ENCODE peak calls at places on chromosomes 4 and X, in ten cellular contexts. M is cardiac muscle cell; B is CD4-positive, CD25-positive, alpha-beta regulatory T cell; F is lung; L is neural progenitor cell; P is thoracic aorta; O is effector memory CD4-positive, alpha-beta T cell; J is OCI-LY7; E is Panc1; Y is CD8-positive, alpha-beta T cell. G is an unnamed sample. For H3K4me1, the result is how much of the 10 kb centered on the place peaks cover.

GRCh38 chrX:39205467-39205866 is 404.2 kb downstream of the MID1IP1 start:
- DNase-seq in M (no peak), B (no peak), F (no peak), L (no peak), P (no peak), O (no peak), J (no peak), E (no peak), Y (no peak), G (no peak)

GRCh38 chr4:169160825-169161224 is 109.9 kb downstream of the SH3RF1 start:
- DNase-seq in M (peak), B (no peak), F (no peak), L (peak), P (no peak), O (no peak), J (no peak), E (no peak), Y (no peak), G (peak)

GRCh38 chrX:12702509-12703091 is 88.6 kb upstream of the PRPS2 start:
- DNase-seq in M (peak), B (no peak), F (no peak), L (peak), P (no peak), O (no peak), J (peak), E (no peak), Y (no peak), G (no peak)

GRCh38 chr4:25233194-25233593 is 639 bp upstream of the PI4K2B start:
- DNase-seq in M (no peak), B (no peak), F (no peak), L (no peak), P (no peak), O (no peak), J (peak), E (no peak), Y (no peak), G (no peak)

GRCh38 chr4:188822698-188823097 is 683.5 kb downstream of the TRIML1 start:
- DNase-seq in M (no peak), B (no peak), F (no peak), L (peak), P (no peak), O (no peak), J (no peak), E (no peak), Y (no peak), G (peak)

GRCh38 chr4:6410078-6410477 is 62.3 kb downstream of the PPP2R2C start:
- DNase-seq in M (no peak), B (no peak), F (no peak), L (no peak), P (no peak), O (no peak), J (no peak), E (no peak), Y (no peak), G (no peak)

GRCh38 chr4:183987529-183987946 is 82.4 kb downstream of the STOX2 start:
- DNase-seq in M (peak), B (no peak), F (peak), L (peak), P (peak), O (no peak), J (no peak), E (no peak), Y (no peak), G (peak)

GRCh38 chr4:124530464-124531077 is 182.0 kb downstream of the ANKRD50 start:
- DNase-seq in M (no peak), B (no peak), F (no peak), L (no peak), P (no peak), O (no peak), J (no peak), E (no peak), Y (no peak), G (peak)

GRCh38 chrX:50609796-50610195 is 139.2 kb upstream of the DGKK start:
- DNase-seq in M (no peak), B (no peak), F (no peak), L (no peak), P (no peak), O (no peak), J (no peak), E (no peak), Y (no peak), G (no peak)

GRCh38 chr4:54879576-54879975 is 221.8 kb downstream of the KIT start:
- DNase-seq in M (no peak), B (no peak), F (no peak), L (no peak), P (no peak), O (no peak), J (no peak), E (no peak), Y (no peak), G (no peak)

GRCh38 chrX:41014776-41015175 is 70.5 kb upstream of the USP9X start:
- DNase-seq in M (no peak), B (no peak), F (no peak), L (no peak), P (no peak), O (no peak), J (no peak), E (no peak), Y (no peak), G (no peak)

GRCh38 chr4:20062054-20062453 is 189.7 kb upstream of the SLIT2 start:
- DNase-seq in M (peak), B (no peak), F (no peak), L (no peak), P (no peak), O (no peak), J (no peak), E (no peak), Y (no peak), G (no peak)

GRCh38 chrX:136768469-136769084 is 12.2 kb downstream of the ARHGEF6 start:
- DNase-seq in M (no peak), B (no peak), F (peak), L (no peak), P (no peak), O (peak), J (peak), E (no peak), Y (peak), G (no peak)

GRCh38 chrX:70452143-70452733 is 7.6 kb downstream of the DLG3 start:
- DNase-seq in M (peak), B (peak), F (peak), L (peak), P (no peak), O (peak), J (peak), E (no peak), Y (peak), G (peak)

GRCh38 chr4:139800082-139800481 is 134.5 kb downstream of the MGST2 start:
- DNase-seq in M (no peak), B (no peak), F (no peak), L (no peak), P (no peak), O (no peak), J (no peak), E (no peak), Y (no peak), G (no peak)

GRCh38 chrX:111641969-111642368 is 39.0 kb upstream of the ALG13 start:
- DNase-seq in M (no peak), B (no peak), F (no peak), L (no peak), P (no peak), O (no peak), J (no peak), E (no peak), Y (no peak), G (no peak)
- H3K4me1 ChIP-seq in M (under half), B (under half), F (under half), L (under half), P (under half), O (under half), J (under half), E (under half), Y (under half), G (under half)

GRCh38 chr4:104489731-104490095 is 5.0 kb downstream of the CXXC4 start:
- DNase-seq in M (no peak), B (no peak), F (no peak), L (no peak), P (no peak), O (no peak), J (no peak), E (no peak), Y (no peak), G (no peak)

GRCh38 chr4:104491396-104491821 is 3.3 kb downstream of the CXXC4 start:
- DNase-seq in M (peak), B (no peak), F (no peak), L (peak), P (no peak), O (peak), J (no peak), E (no peak), Y (peak), G (peak)

GRCh38 chr4:104490096-104490769 is 4.5 kb downstream of the CXXC4 start:
- DNase-seq in M (peak), B (no peak), F (no peak), L (peak), P (no peak), O (no peak), J (no peak), E (no peak), Y (no peak), G (peak)

GRCh38 chr4:104491826-104492771 is 2.6 kb downstream of the CXXC4 start:
- DNase-seq in M (peak), B (no peak), F (no peak), L (peak), P (no peak), O (no peak), J (no peak), E (no peak), Y (no peak), G (no peak)

GRCh38 chr4:104490770-104491395 is 3.8 kb downstream of the CXXC4 start:
- DNase-seq in M (peak), B (peak), F (peak), L (peak), P (peak), O (peak), J (peak), E (no peak), Y (peak), G (peak)
- H3K27ac ChIP-seq in M (peak), B (no peak), F (peak), L (peak), P (peak), O (no peak), J (no peak), E (peak), Y (no peak), G (peak)

DNA sequence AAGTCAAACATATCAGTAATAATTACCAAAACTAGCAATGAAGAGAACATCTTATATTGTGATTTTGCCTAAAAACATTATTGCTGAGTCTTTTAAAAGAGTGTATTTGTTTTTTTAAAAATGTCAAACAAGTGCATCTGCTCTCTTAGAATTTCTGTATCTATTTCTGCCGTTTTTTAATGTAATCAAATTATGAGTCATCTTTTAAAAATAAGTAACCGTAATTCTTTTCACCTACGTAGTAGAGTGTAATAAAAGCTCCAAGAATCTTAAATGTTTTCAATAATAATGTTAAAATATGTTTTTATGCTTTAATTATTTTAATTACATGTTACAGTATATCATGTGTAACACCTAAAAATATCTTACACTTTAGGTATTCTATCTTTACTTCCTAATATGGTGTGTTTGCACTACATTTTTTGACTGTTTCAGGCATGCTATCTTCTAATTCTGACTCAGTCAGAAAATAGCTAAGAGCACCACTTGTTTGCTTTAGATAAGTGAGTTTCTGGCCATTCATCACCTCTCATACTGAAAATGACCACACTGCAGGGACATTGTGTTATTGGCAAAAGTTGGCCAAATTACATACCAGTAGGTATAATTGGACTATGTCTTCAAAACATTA is 368.5 kb downstream of the PCDH7 start:
- DNase-seq in M (peak), B (no peak), F (no peak), L (no peak), P (no peak), O (no peak), J (no peak), E (no peak), Y (no peak), G (no peak)
- H3K4me1 ChIP-seq in M (half or more), B (under half), F (under half), L (under half), P (under half), O (under half), J (under half), E (under half), Y (under half), G (under half)

GRCh38 chrX:13780868-13781427 is 35.9 kb downstream of the GPM6B start:
- DNase-seq in M (no peak), B (no peak), F (no peak), L (no peak), P (no peak), O (no peak), J (no peak), E (no peak), Y (no peak), G (no peak)

GRCh38 chrX:13775837-13776236 is 41.1 kb downstream of the GPM6B start:
- DNase-seq in M (no peak), B (no peak), F (no peak), L (no peak), P (no peak), O (no peak), J (no peak), E (no peak), Y (no peak), G (no peak)

GRCh38 chrX:13776387-13776786 is 40.5 kb downstream of the GPM6B start:
- DNase-seq in M (no peak), B (no peak), F (no peak), L (no peak), P (no peak), O (no peak), J (no peak), E (no peak), Y (no peak), G (no peak)

GRCh38 chrX:13774696-13775095 is 40.1 kb downstream of the OFD1 start:
- DNase-seq in M (no peak), B (no peak), F (no peak), L (no peak), P (no peak), O (no peak), J (no peak), E (no peak), Y (no peak), G (no peak)

GRCh38 chrX:13778916-13779315 is 38.0 kb downstream of the GPM6B start:
- DNase-seq in M (no peak), B (no peak), F (no peak), L (peak), P (no peak), O (no peak), J (no peak), E (no peak), Y (no peak), G (no peak)
- H3K27ac ChIP-seq in M (peak), B (no peak), F (no peak), L (no peak), P (no peak), O (no peak), J (no peak), E (no peak), Y (no peak), G (no peak)

G was measured in small intestine.